ENCODE peak calls at places on chromosomes 7 and 10, in ten cellular contexts. P is LNCaP clone FGC; R is CD8-positive, alpha-beta T cell; W is transverse colon; D is coronary artery; C is foreskin keratinocyte; T is cardiac muscle cell; Z is AG04449; M is HFF-Myc; E is choroid plexus epithelial cell. O is an unnamed sample.
A peak's percentile ranks its signal among the peaks of the same experiment; 100 is the strongest.

GRCh38 chr7:45665172-45665571 is 91.0 kb downstream of the ADCY1 start:
- DNase-seq in W (no peak), R (no peak), E (no peak), T (no peak), Z (no peak), D (no peak), M (no peak), P (no peak), C (no peak), O (no peak)

GRCh38 chr10:43075612-43076003 is 1.3 kb upstream of the RET start:
- DNase-seq in M (no peak), R (no peak), D (no peak), E (no peak), C (no peak), W (no peak), P (no peak), Z (no peak), T (no peak), O (no peak)

GRCh38 chr7:82506208-82506607 is 62.6 kb upstream of the CACNA2D1 start:
- DNase-seq in D (no peak), T (peak; percentile 9), P (no peak), C (no peak), R (no peak), Z (no peak), W (no peak), E (peak; percentile 60), M (no peak), O (no peak)

GRCh38 chr7:31864646-31865045 is 177.6 kb downstream of the PPP1R17 start:
- DNase-seq in P (no peak), E (no peak), T (no peak), D (no peak), W (no peak), R (no peak), C (no peak), M (no peak), Z (no peak), O (no peak)

GRCh38 chr7:22319424-22320403 is 37.2 kb downstream of the RAPGEF5 start:
- DNase-seq in W (no peak), C (no peak), T (no peak), P (no peak), E (no peak), Z (no peak), D (no peak), M (no peak), R (no peak), O (no peak)

GRCh38 chr10:63718453-63718852 is 197.3 kb downstream of the REEP3 start:
- DNase-seq in M (no peak), Z (no peak), P (no peak), D (no peak), R (no peak), E (no peak), T (no peak), C (no peak), W (no peak), O (no peak)

GRCh38 chr10:34252111-34252510 is 563.0 kb downstream of the PARD3 start:
- DNase-seq in M (no peak), W (no peak), C (no peak), E (no peak), Z (no peak), P (peak; percentile 10), D (no peak), R (no peak), T (peak; percentile 6), O (no peak)

GRCh38 chr10:113585949-113586348 is 33.1 kb downstream of the HABP2 start:
- DNase-seq in T (no peak), Z (no peak), P (no peak), E (no peak), R (no peak), W (no peak), C (no peak), D (no peak), M (no peak), O (no peak)

GRCh38 chr7:127582361-127582760 is 3.0 kb downstream of the GCC1 start:
- DNase-seq in W (peak; percentile 16), C (no peak), R (no peak), T (no peak), E (peak; percentile 91), P (no peak), Z (no peak), D (no peak), M (no peak), O (no peak)

GRCh38 chr10:48237856-48238250 is 36.6 kb downstream of the FRMPD2 start:
- DNase-seq in C (no peak), E (no peak), T (no peak), Z (no peak), P (no peak), D (no peak), W (no peak), R (no peak), M (no peak), O (no peak)

GRCh38 chr10:33799281-33799943 is 464.9 kb upstream of the NRP1 start:
- DNase-seq in W (no peak), C (no peak), R (no peak), Z (no peak), D (no peak), E (no peak), M (no peak), P (peak; percentile 97), T (peak; percentile 34), O (no peak)

GRCh38 chr7:136254148-136254547 is 277.0 kb upstream of the MTPN start:
- DNase-seq in R (no peak), M (no peak), E (no peak), C (no peak), Z (no peak), T (no peak), P (no peak), W (no peak), D (no peak), O (no peak)

GRCh38 chr10:132961864-132962622 is 19.7 kb upstream of the CFAP46 start:
- DNase-seq in C (peak; percentile 57), W (peak; percentile 70), P (peak; percentile 31), E (peak; percentile 83), M (peak; percentile 39), Z (no peak), R (peak; percentile 70), D (no peak), T (peak; percentile 74), O (peak; percentile 73)

GRCh38 chr10:3473271-3473670 is 300.7 kb upstream of the PITRM1 start:
- DNase-seq in M (no peak), C (no peak), T (no peak), E (no peak), R (no peak), W (no peak), Z (no peak), D (no peak), P (no peak), O (no peak)

GRCh38 chr7:115906690-115907089 is 123.9 kb downstream of the TFEC start:
- DNase-seq in T (no peak), R (no peak), Z (no peak), E (no peak), M (no peak), W (no peak), C (no peak), P (no peak), D (no peak), O (no peak)

GRCh38 chr10:89307213-89307612 is 5.4 kb downstream of the IFIT2 start:
- DNase-seq in E (no peak), C (no peak), T (no peak), P (no peak), R (no peak), M (no peak), D (no peak), Z (no peak), W (no peak), O (no peak)

GRCh38 chr7:36723951-36724664 is at the start of gene AOAH:
- DNase-seq in Z (no peak), P (no peak), C (no peak), W (peak; percentile 68), M (no peak), T (no peak), R (peak; percentile 93), E (peak; percentile 12), D (no peak), O (no peak)

GRCh38 chr7:10860516-10860915 is 113.2 kb upstream of the PHF14 start:
- DNase-seq in R (no peak), P (no peak), C (peak; percentile 35), T (no peak), D (no peak), E (no peak), M (no peak), Z (no peak), W (no peak), O (no peak)

GRCh38 chr7:27994639-27995038 is 186.0 kb downstream of the JAZF1 start:
- DNase-seq in C (no peak), M (no peak), R (no peak), W (peak; percentile 45), P (no peak), E (no peak), D (no peak), Z (no peak), T (no peak), O (no peak)

GRCh38 chr10:43196981-43197833 is 59.0 kb downstream of the CSGALNACT2 start:
- DNase-seq in T (no peak), R (no peak), D (peak; percentile 60), P (no peak), Z (no peak), C (no peak), M (no peak), E (no peak), W (no peak), O (no peak)

GRCh38 chr10:93921338-93921737 is 27.6 kb downstream of the SLC35G1 start:
- DNase-seq in D (no peak), P (no peak), W (peak; percentile 13), Z (no peak), E (no peak), T (no peak), R (peak; percentile 20), C (no peak), M (no peak), O (no peak)
- TF ChIP-seq CTCF in D (no peak), P (peak; percentile 51), W (peak; percentile 34), Z (no peak), E (peak; percentile 44), T (peak; percentile 32), R (peak; percentile 32), C (peak; percentile 41), M (peak; percentile 42), O (peak; percentile 20)

GRCh38 chr7:114856625-114857024 is 65.3 kb upstream of the MDFIC start:
- DNase-seq in W (no peak), C (no peak), D (no peak), R (no peak), Z (no peak), P (no peak), E (no peak), T (no peak), M (no peak), O (no peak)
- TF ChIP-seq CTCF in W (no peak), C (no peak), D (no peak), R (no peak), Z (no peak), P (no peak), E (no peak), T (no peak), M (no peak), O (no peak)

GRCh38 chr7:93804726-93805125 is 85.8 kb downstream of the TFPI2 start:
- DNase-seq in W (no peak), R (no peak), Z (no peak), D (no peak), P (no peak), C (no peak), E (no peak), T (peak; percentile 41), M (no peak), O (no peak)

GRCh38 chr7:93799750-93800357 is 90.7 kb downstream of the TFPI2 start:
- DNase-seq in E (peak; percentile 57), T (peak; percentile 19), P (no peak), R (no peak), C (no peak), M (peak; percentile 10), D (no peak), W (no peak), Z (no peak), O (peak; percentile 2)
- TF ChIP-seq CTCF in E (peak; percentile 59), T (peak; percentile 63), P (peak; percentile 61), R (no peak), C (peak; percentile 82), M (peak; percentile 30), D (peak; percentile 42), W (no peak), Z (peak; percentile 21), O (peak; percentile 42)

GRCh38 chr10:117443677-117444022 is 68.4 kb upstream of the PDZD8 start:
- DNase-seq in T (no peak), P (no peak), D (no peak), W (no peak), Z (no peak), M (no peak), R (no peak), E (no peak), C (no peak), O (no peak)
- TF ChIP-seq CTCF in T (no peak), P (no peak), D (no peak), W (no peak), Z (no peak), M (no peak), R (no peak), E (no peak), C (no peak), O (no peak)